ENCODE peak calls at places on chromosomes 7 and 10, in six cellular contexts. One of them, this sample, is unnamed.

GRCh38 chr10:71852335-71852937 is 1.4 kb upstream of the PSAP start:
- DNase-seq in CD8-positive, alpha-beta T cell: no peak
- DNase-seq in tibial artery: peak
- DNase-seq in heart left ventricle: peak
- DNase-seq in mammary epithelial cell: no peak
- DNase-seq in RWPE1: no peak
- DNase-seq in this sample: no peak

GRCh38 chr7:133293390-133294110 is 40.7 kb downstream of the EXOC4 start:
- DNase-seq in mammary epithelial cell: no peak
- DNase-seq in heart left ventricle: no peak
- DNase-seq in CD8-positive, alpha-beta T cell: no peak
- DNase-seq in tibial artery: no peak
- DNase-seq in RWPE1: no peak
- DNase-seq in this sample: no peak

GRCh38 chr7:157627033-157627432 is 290.2 kb downstream of the DNAJB6 start:
- DNase-seq in RWPE1: no peak
- DNase-seq in mammary epithelial cell: no peak
- DNase-seq in CD8-positive, alpha-beta T cell: no peak
- DNase-seq in heart left ventricle: peak
- DNase-seq in tibial artery: no peak
- DNase-seq in this sample: no peak

GRCh38 chr10:30459283-30459682 is 25.3 kb downstream of the MAP3K8 start:
- DNase-seq in CD8-positive, alpha-beta T cell: no peak
- DNase-seq in tibial artery: peak
- DNase-seq in heart left ventricle: peak
- DNase-seq in RWPE1: no peak
- DNase-seq in mammary epithelial cell: no peak
- DNase-seq in this sample: no peak

GRCh38 chr10:29784175-29784773 is 149.5 kb upstream of the SVIL start:
- DNase-seq in heart left ventricle: peak
- DNase-seq in CD8-positive, alpha-beta T cell: no peak
- DNase-seq in RWPE1: peak
- DNase-seq in tibial artery: peak
- DNase-seq in mammary epithelial cell: peak
- DNase-seq in this sample: peak

GRCh38 chr7:156964971-156965370 is 15.5 kb downstream of the NOM1 start:
- DNase-seq in heart left ventricle: no peak
- DNase-seq in CD8-positive, alpha-beta T cell: no peak
- DNase-seq in mammary epithelial cell: no peak
- DNase-seq in RWPE1: no peak
- DNase-seq in tibial artery: no peak
- DNase-seq in this sample: no peak

GRCh38 chr10:33333260-33334169 is 952 bp downstream of the NRP1 start:
- DNase-seq in CD8-positive, alpha-beta T cell: peak
- DNase-seq in mammary epithelial cell: peak
- DNase-seq in tibial artery: no peak
- DNase-seq in RWPE1: peak
- DNase-seq in heart left ventricle: no peak
- DNase-seq in this sample: no peak

GRCh38 chr7:75039166-75039565 is 34.4 kb downstream of the RCC1L start:
- DNase-seq in CD8-positive, alpha-beta T cell: no peak
- DNase-seq in tibial artery: no peak
- DNase-seq in RWPE1: peak
- DNase-seq in heart left ventricle: no peak
- DNase-seq in mammary epithelial cell: peak
- DNase-seq in this sample: peak

GRCh38 chr10:68700193-68700592 is 20.8 kb upstream of the CCAR1 start:
- DNase-seq in RWPE1: no peak
- DNase-seq in CD8-positive, alpha-beta T cell: no peak
- DNase-seq in mammary epithelial cell: no peak
- DNase-seq in tibial artery: no peak
- DNase-seq in heart left ventricle: no peak
- DNase-seq in this sample: no peak

GRCh38 chr7:66183700-66184099 is 21.4 kb upstream of the TPST1 start:
- DNase-seq in CD8-positive, alpha-beta T cell: no peak
- DNase-seq in RWPE1: no peak
- DNase-seq in heart left ventricle: no peak
- DNase-seq in mammary epithelial cell: peak
- DNase-seq in tibial artery: no peak
- DNase-seq in this sample: peak

GRCh38 chr10:21962362-21962761 is 41.2 kb downstream of the DNAJC1 start:
- DNase-seq in CD8-positive, alpha-beta T cell: no peak
- DNase-seq in heart left ventricle: no peak
- DNase-seq in tibial artery: no peak
- DNase-seq in RWPE1: no peak
- DNase-seq in mammary epithelial cell: no peak
- DNase-seq in this sample: no peak

GRCh38 chr10:35822316-35822715 is 180.2 kb upstream of the FZD8 start:
- DNase-seq in RWPE1: no peak
- DNase-seq in mammary epithelial cell: peak
- DNase-seq in CD8-positive, alpha-beta T cell: no peak
- DNase-seq in heart left ventricle: peak
- DNase-seq in tibial artery: peak
- DNase-seq in this sample: peak

GRCh38 chr10:79313911-79314439 is 33.3 kb upstream of the PPIF start:
- DNase-seq in CD8-positive, alpha-beta T cell: no peak
- DNase-seq in heart left ventricle: peak
- DNase-seq in RWPE1: no peak
- DNase-seq in mammary epithelial cell: no peak
- DNase-seq in tibial artery: no peak
- DNase-seq in this sample: no peak

GRCh38 chr7:92635538-92635937 is 45.3 kb upstream of the FAM133B start:
- DNase-seq in tibial artery: no peak
- DNase-seq in heart left ventricle: no peak
- DNase-seq in CD8-positive, alpha-beta T cell: no peak
- DNase-seq in RWPE1: no peak
- DNase-seq in mammary epithelial cell: no peak
- DNase-seq in this sample: no peak

GRCh38 chr10:86305521-86305920 is 61.1 kb downstream of the GRID1 start:
- DNase-seq in tibial artery: no peak
- DNase-seq in mammary epithelial cell: no peak
- DNase-seq in RWPE1: no peak
- DNase-seq in CD8-positive, alpha-beta T cell: no peak
- DNase-seq in heart left ventricle: no peak
- DNase-seq in this sample: no peak

GRCh38 chr10:97505152-97505551 is 6.4 kb downstream of the UBTD1 start:
- DNase-seq in tibial artery: no peak
- DNase-seq in RWPE1: no peak
- DNase-seq in mammary epithelial cell: no peak
- DNase-seq in CD8-positive, alpha-beta T cell: no peak
- DNase-seq in heart left ventricle: no peak
- DNase-seq in this sample: no peak

GRCh38 chr7:25025218-25025671 is 45.3 kb upstream of the OSBPL3 start:
- DNase-seq in RWPE1: peak
- DNase-seq in mammary epithelial cell: peak
- DNase-seq in CD8-positive, alpha-beta T cell: no peak
- DNase-seq in tibial artery: no peak
- DNase-seq in heart left ventricle: no peak
- DNase-seq in this sample: peak

GRCh38 chr7:37765872-37766525 is 82.4 kb upstream of the NME8 start:
- DNase-seq in mammary epithelial cell: no peak
- DNase-seq in RWPE1: no peak
- DNase-seq in tibial artery: no peak
- DNase-seq in CD8-positive, alpha-beta T cell: no peak
- DNase-seq in heart left ventricle: no peak
- DNase-seq in this sample: no peak

GRCh38 chr10:133264455-133264854 is 12.2 kb downstream of the ADAM8 start:
- DNase-seq in RWPE1: no peak
- DNase-seq in CD8-positive, alpha-beta T cell: peak
- DNase-seq in heart left ventricle: no peak
- DNase-seq in tibial artery: no peak
- DNase-seq in mammary epithelial cell: no peak
- DNase-seq in this sample: no peak

DNA sequence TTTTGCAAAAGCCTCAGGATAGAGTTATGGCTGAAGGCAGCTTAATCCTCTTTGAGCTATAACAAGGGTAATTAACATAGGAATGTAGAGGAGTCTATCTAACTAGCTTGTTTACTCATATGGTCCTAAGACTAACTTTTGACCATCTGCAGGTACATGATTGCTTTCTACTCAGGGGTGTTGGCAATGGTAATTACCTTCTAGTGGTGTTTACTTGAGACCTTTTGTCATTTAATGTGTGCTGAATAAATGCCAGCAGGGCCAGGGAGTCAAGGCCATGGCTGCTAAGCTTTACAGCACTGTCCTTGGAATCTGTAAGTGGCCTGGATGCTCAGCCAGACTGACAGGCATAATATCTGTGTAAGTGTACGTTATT is 1325.0 kb downstream of the XPNPEP1 start:
- DNase-seq in RWPE1: no peak
- DNase-seq in tibial artery: no peak
- DNase-seq in heart left ventricle: no peak
- DNase-seq in mammary epithelial cell: no peak
- DNase-seq in CD8-positive, alpha-beta T cell: no peak
- DNase-seq in this sample: no peak
- H3K27ac ChIP-seq in RWPE1: no peak
- H3K27ac ChIP-seq in tibial artery: no peak
- H3K27ac ChIP-seq in heart left ventricle: no peak
- H3K27ac ChIP-seq in mammary epithelial cell: no peak
- H3K27ac ChIP-seq in CD8-positive, alpha-beta T cell: no peak
- H3K27ac ChIP-seq in this sample: no peak

GRCh38 chr10:103895458-103896186 is 22.4 kb downstream of the STN1 start:
- DNase-seq in CD8-positive, alpha-beta T cell: no peak
- DNase-seq in RWPE1: no peak
- DNase-seq in tibial artery: no peak
- DNase-seq in heart left ventricle: no peak
- DNase-seq in mammary epithelial cell: peak
- DNase-seq in this sample: no peak
- TF ChIP-seq CTCF in CD8-positive, alpha-beta T cell: no peak
- TF ChIP-seq CTCF in RWPE1: no peak
- TF ChIP-seq CTCF in tibial artery: no peak
- TF ChIP-seq CTCF in heart left ventricle: no peak
- TF ChIP-seq CTCF in mammary epithelial cell: no peak
- TF ChIP-seq CTCF in this sample: no peak

DNA sequence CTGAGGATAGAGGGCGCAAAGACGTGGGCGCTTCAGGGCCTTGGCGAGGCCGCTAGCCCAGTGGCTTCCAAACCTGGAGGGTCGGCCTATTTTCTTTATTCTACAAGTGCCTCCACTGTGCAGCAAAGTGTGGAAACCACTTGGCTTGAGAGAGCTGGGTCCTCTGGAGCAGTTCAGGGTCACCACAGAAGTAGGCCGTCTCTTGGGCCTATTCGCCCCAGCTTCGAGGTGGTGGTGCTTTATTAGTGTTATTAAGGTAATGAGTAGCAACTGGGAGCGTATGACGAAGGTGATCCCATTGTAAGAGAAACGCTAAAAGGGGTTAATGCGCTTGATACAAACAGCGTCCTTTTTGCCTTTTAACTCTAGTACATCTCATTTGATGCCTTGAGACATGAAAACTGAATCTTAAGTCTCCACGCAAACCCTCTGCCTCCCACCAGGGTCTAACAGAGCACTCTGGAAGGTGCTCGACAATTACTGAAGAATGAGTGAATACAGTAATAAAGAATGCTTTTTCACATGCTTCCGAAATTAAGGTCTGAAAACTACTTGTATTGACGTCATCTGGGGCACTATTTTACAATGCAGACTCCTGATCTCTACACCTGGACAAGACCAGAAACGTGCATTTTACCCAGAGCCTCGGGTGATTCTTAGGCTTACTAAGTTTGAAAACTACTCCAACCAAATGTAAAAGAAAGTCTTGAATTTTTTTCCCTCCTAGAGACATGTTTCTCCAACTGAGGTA is 647 bp upstream of the GSAP start:
- DNase-seq in RWPE1: no peak
- DNase-seq in mammary epithelial cell: no peak
- DNase-seq in CD8-positive, alpha-beta T cell: no peak
- DNase-seq in tibial artery: no peak
- DNase-seq in heart left ventricle: no peak
- DNase-seq in this sample: no peak
- H3K27ac ChIP-seq in RWPE1: peak
- H3K27ac ChIP-seq in mammary epithelial cell: peak
- H3K27ac ChIP-seq in CD8-positive, alpha-beta T cell: peak
- H3K27ac ChIP-seq in tibial artery: peak
- H3K27ac ChIP-seq in heart left ventricle: peak
- H3K27ac ChIP-seq in this sample: peak

GRCh38 chr10:89535185-89536012 is at the start of gene SLC16A12:
- DNase-seq in mammary epithelial cell: no peak
- DNase-seq in RWPE1: peak
- DNase-seq in tibial artery: no peak
- DNase-seq in heart left ventricle: peak
- DNase-seq in CD8-positive, alpha-beta T cell: no peak
- DNase-seq in this sample: no peak
- TF ChIP-seq CTCF in mammary epithelial cell: no peak
- TF ChIP-seq CTCF in RWPE1: no peak
- TF ChIP-seq CTCF in tibial artery: no peak
- TF ChIP-seq CTCF in heart left ventricle: peak
- TF ChIP-seq CTCF in CD8-positive, alpha-beta T cell: no peak
- TF ChIP-seq CTCF in this sample: no peak

GRCh38 chr10:81248846-81249245 is 626.1 kb upstream of the NRG3 start:
- DNase-seq in heart left ventricle: no peak
- DNase-seq in mammary epithelial cell: no peak
- DNase-seq in tibial artery: no peak
- DNase-seq in CD8-positive, alpha-beta T cell: no peak
- DNase-seq in RWPE1: no peak
- DNase-seq in this sample: no peak

DNA sequence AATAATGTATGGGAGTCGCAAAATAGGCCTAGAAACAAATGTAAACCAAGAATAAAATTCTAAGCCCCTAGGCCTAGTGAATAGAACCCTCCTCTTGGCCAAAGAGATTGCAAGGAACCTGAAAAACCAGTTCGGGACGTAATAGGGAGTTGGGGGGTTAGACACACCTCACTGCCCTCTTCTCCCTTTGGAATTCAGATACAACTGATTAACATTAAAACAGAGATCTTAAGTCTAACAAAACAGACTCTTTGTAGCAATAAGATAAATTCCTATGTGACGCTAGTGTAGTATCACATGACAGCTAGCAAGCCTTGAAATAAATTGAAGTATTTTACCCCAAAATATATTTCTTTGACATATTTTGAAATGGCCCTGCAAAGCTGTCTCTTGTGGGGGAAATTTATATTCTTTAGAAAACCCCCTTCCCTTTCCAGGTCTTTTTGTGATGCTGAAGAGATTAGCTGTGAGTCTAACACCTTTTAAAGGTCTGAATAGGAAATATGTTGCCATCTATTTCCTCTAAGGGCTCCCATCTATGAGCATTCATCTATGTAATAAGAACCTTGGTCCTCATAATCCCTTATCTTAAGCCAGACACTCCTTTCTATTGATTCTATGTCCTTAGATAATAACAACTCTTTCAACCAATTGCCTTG is 623.4 kb upstream of the NRG3 start:
- DNase-seq in heart left ventricle: no peak
- DNase-seq in RWPE1: peak
- DNase-seq in mammary epithelial cell: no peak
- DNase-seq in CD8-positive, alpha-beta T cell: no peak
- DNase-seq in tibial artery: no peak
- DNase-seq in this sample: peak
- H3K27ac ChIP-seq in heart left ventricle: no peak
- H3K27ac ChIP-seq in RWPE1: no peak
- H3K27ac ChIP-seq in mammary epithelial cell: no peak
- H3K27ac ChIP-seq in CD8-positive, alpha-beta T cell: no peak
- H3K27ac ChIP-seq in tibial artery: no peak
- H3K27ac ChIP-seq in this sample: no peak